ENCODE peak calls at places on chromosomes 6 and 20, in four cellular contexts. One of them, this sample, is unnamed.

GRCh38 chr20:59048681-59049030 is 6.1 kb upstream of the PRELID3B start:
- DNase-seq in right cardiac atrium: no peak
- DNase-seq in AG08395: no peak
- DNase-seq in fibroblast of the conjunctiva: no peak
- DNase-seq in this sample: no peak

GRCh38 chr6:1781152-1781848 is 171.6 kb downstream of the FOXC1 start:
- DNase-seq in right cardiac atrium: no peak
- DNase-seq in fibroblast of the conjunctiva: no peak
- DNase-seq in AG08395: no peak
- DNase-seq in this sample: peak

GRCh38 chr6:19382676-19383075 is 454.5 kb upstream of the ID4 start:
- DNase-seq in AG08395: no peak
- DNase-seq in right cardiac atrium: no peak
- DNase-seq in fibroblast of the conjunctiva: no peak
- DNase-seq in this sample: no peak

GRCh38 chr20:63491078-63491477 is 7.8 kb downstream of the EEF1A2 start:
- DNase-seq in AG08395: no peak
- DNase-seq in fibroblast of the conjunctiva: no peak
- DNase-seq in right cardiac atrium: peak
- DNase-seq in this sample: no peak

GRCh38 chr20:58665606-58666005 is 14.5 kb downstream of the STX16 start:
- DNase-seq in right cardiac atrium: no peak
- DNase-seq in fibroblast of the conjunctiva: no peak
- DNase-seq in AG08395: no peak
- DNase-seq in this sample: no peak

GRCh38 chr6:124119591-124119990 is 315.9 kb downstream of the NKAIN2 start:
- DNase-seq in right cardiac atrium: no peak
- DNase-seq in AG08395: no peak
- DNase-seq in fibroblast of the conjunctiva: no peak
- DNase-seq in this sample: no peak

GRCh38 chr6:114247101-114247500 is 95.7 kb downstream of the HS3ST5 start:
- DNase-seq in right cardiac atrium: no peak
- DNase-seq in fibroblast of the conjunctiva: no peak
- DNase-seq in AG08395: no peak
- DNase-seq in this sample: no peak

GRCh38 chr6:35243386-35243958 is 16.1 kb upstream of the ZNF76 start:
- DNase-seq in fibroblast of the conjunctiva: no peak
- DNase-seq in right cardiac atrium: no peak
- DNase-seq in AG08395: no peak
- DNase-seq in this sample: no peak

GRCh38 chr6:139973602-139974373 is 599.3 kb upstream of the CITED2 start:
- DNase-seq in right cardiac atrium: no peak
- DNase-seq in fibroblast of the conjunctiva: no peak
- DNase-seq in AG08395: peak
- DNase-seq in this sample: peak

GRCh38 chr6:169850746-169851145 is 99.3 kb downstream of the ERMARD start:
- DNase-seq in AG08395: no peak
- DNase-seq in fibroblast of the conjunctiva: no peak
- DNase-seq in right cardiac atrium: no peak
- DNase-seq in this sample: no peak

GRCh38 chr20:51022803-51023616 is at the start of gene KCNG1:
- DNase-seq in AG08395: peak
- DNase-seq in right cardiac atrium: peak
- DNase-seq in fibroblast of the conjunctiva: peak
- DNase-seq in this sample: peak

GRCh38 chr6:42010185-42010872 is 40.0 kb upstream of the TAF8 start:
- DNase-seq in AG08395: no peak
- DNase-seq in right cardiac atrium: no peak
- DNase-seq in fibroblast of the conjunctiva: no peak
- DNase-seq in this sample: peak

GRCh38 chr6:150334790-150335783 is 33.7 kb upstream of the IYD start:
- DNase-seq in AG08395: peak
- DNase-seq in right cardiac atrium: no peak
- DNase-seq in fibroblast of the conjunctiva: peak
- DNase-seq in this sample: peak

GRCh38 chr6:33620158-33620583 is 951 bp upstream of the ITPR3 start:
- DNase-seq in fibroblast of the conjunctiva: no peak
- DNase-seq in right cardiac atrium: peak
- DNase-seq in AG08395: no peak
- DNase-seq in this sample: peak

GRCh38 chr6:116363759-116364158 is 7.0 kb upstream of the DSE start:
- DNase-seq in right cardiac atrium: no peak
- DNase-seq in fibroblast of the conjunctiva: no peak
- DNase-seq in AG08395: peak
- DNase-seq in this sample: peak

GRCh38 chr6:12962995-12963394 is 246.4 kb downstream of the PHACTR1 start:
- DNase-seq in right cardiac atrium: no peak
- DNase-seq in fibroblast of the conjunctiva: no peak
- DNase-seq in AG08395: peak
- DNase-seq in this sample: peak